ENCODE peak calls at places on chromosomes 7 and 10, in ten cellular contexts. C is astrocyte of the spinal cord, P is Panc1, T is BJ, H is HL-60, Y is foreskin fibroblast, F is sigmoid colon, L is PC-9, Q is gastrocnemius medialis, D is PC-3. X is an unnamed sample.

GRCh38 chr10:6755891-6756460 is 175.9 kb upstream of the PRKCQ start:
- DNase-seq in C (peak), P (no peak), T (peak), H (no peak), Y (peak), F (no peak), L (no peak), Q (no peak), D (no peak), X (no peak)

GRCh38 chr7:112994666-112995065 is 92.0 kb downstream of the GPR85 start:
- DNase-seq in C (peak), P (no peak), T (no peak), H (no peak), Y (peak), F (no peak), L (no peak), Q (no peak), D (no peak), X (no peak)

GRCh38 chr10:84743483-84743882 is 415.1 kb downstream of the CCSER2 start:
- DNase-seq in C (no peak), P (no peak), T (no peak), H (no peak), Y (no peak), F (no peak), L (no peak), Q (no peak), D (peak), X (no peak)

GRCh38 chr7:139114585-139114984 is 5.1 kb upstream of the ZC3HAV1 start:
- DNase-seq in C (no peak), P (no peak), T (no peak), H (no peak), Y (no peak), F (no peak), L (no peak), Q (no peak), D (no peak), X (no peak)

GRCh38 chr10:91614254-91614624 is 18.6 kb downstream of the PPP1R3C start:
- DNase-seq in C (peak), P (no peak), T (peak), H (no peak), Y (peak), F (no peak), L (peak), Q (no peak), D (peak), X (no peak)

GRCh38 chr7:77757589-77757988 is 40.6 kb downstream of the TMEM60 start:
- DNase-seq in C (no peak), P (no peak), T (no peak), H (peak), Y (no peak), F (no peak), L (no peak), Q (no peak), D (no peak), X (no peak)

GRCh38 chr10:100303724-100304319 is 17.3 kb upstream of the BLOC1S2 start:
- DNase-seq in C (peak), P (peak), T (no peak), H (no peak), Y (peak), F (no peak), L (peak), Q (no peak), D (peak), X (no peak)

GRCh38 chr10:132446661-132447445 is 49.9 kb downstream of the PWWP2B start:
- DNase-seq in C (no peak), P (no peak), T (no peak), H (peak), Y (no peak), F (no peak), L (peak), Q (no peak), D (peak), X (no peak)

GRCh38 chr7:36034020-36034419 is 119.0 kb upstream of the EEPD1 start:
- DNase-seq in C (peak), P (no peak), T (no peak), H (no peak), Y (no peak), F (no peak), L (peak), Q (no peak), D (peak), X (no peak)

GRCh38 chr10:102268333-102268999 is 23.1 kb downstream of the GBF1 start:
- DNase-seq in C (peak), P (no peak), T (no peak), H (no peak), Y (peak), F (no peak), L (no peak), Q (no peak), D (no peak), X (no peak)

GRCh38 chr7:107078517-107078966 is 34.0 kb downstream of the PRKAR2B start:
- DNase-seq in C (peak), P (no peak), T (no peak), H (no peak), Y (peak), F (no peak), L (peak), Q (no peak), D (peak), X (no peak)

GRCh38 chr10:110434477-110435096 is 63.1 kb upstream of the DUSP5 start:
- DNase-seq in C (no peak), P (no peak), T (no peak), H (peak), Y (no peak), F (peak), L (no peak), Q (no peak), D (no peak), X (no peak)

GRCh38 chr7:28964056-28964455 is 5.9 kb upstream of the TRIL start:
- DNase-seq in C (no peak), P (no peak), T (no peak), H (no peak), Y (no peak), F (no peak), L (no peak), Q (no peak), D (peak), X (no peak)

GRCh38 chr7:25857376-25858067 is 294.5 kb upstream of the NFE2L3 start:
- DNase-seq in C (no peak), P (no peak), T (no peak), H (peak), Y (peak), F (peak), L (no peak), Q (peak), D (peak), X (peak)

GRCh38 chr10:29555091-29555745 is 79.6 kb downstream of the SVIL start:
- DNase-seq in C (no peak), P (no peak), T (no peak), H (no peak), Y (no peak), F (no peak), L (no peak), Q (no peak), D (peak), X (no peak)

GRCh38 chr10:85407093-85407492 is 959.5 kb downstream of the GRID1 start:
- DNase-seq in C (no peak), P (no peak), T (no peak), H (no peak), Y (no peak), F (no peak), L (no peak), Q (no peak), D (no peak), X (no peak)

GRCh38 chr7:1290262-1291039 is 57.8 kb downstream of the UNCX start:
- DNase-seq in C (no peak), P (no peak), T (no peak), H (no peak), Y (peak), F (no peak), L (no peak), Q (no peak), D (peak), X (no peak)

GRCh38 chr10:14008648-14009072 is 322.1 kb downstream of the FRMD4A start:
- DNase-seq in C (no peak), P (no peak), T (no peak), H (no peak), Y (no peak), F (no peak), L (no peak), Q (no peak), D (peak), X (no peak)

GRCh38 chr7:129989466-129989865 is 36.7 kb upstream of the UBE2H start:
- DNase-seq in C (no peak), P (no peak), T (no peak), H (no peak), Y (no peak), F (no peak), L (peak), Q (no peak), D (no peak), X (no peak)

GRCh38 chr7:26857534-26858228 is 6.7 kb downstream of the SKAP2 start:
- DNase-seq in C (peak), P (no peak), T (no peak), H (no peak), Y (peak), F (peak), L (no peak), Q (no peak), D (no peak), X (no peak)

GRCh38 chr10:104648421-104648820 is 7.3 kb downstream of the SORCS3 start:
- DNase-seq in C (no peak), P (no peak), T (no peak), H (no peak), Y (no peak), F (no peak), L (no peak), Q (no peak), D (no peak), X (no peak)

GRCh38 chr10:104650072-104650471 is 9.0 kb downstream of the SORCS3 start:
- DNase-seq in C (peak), P (no peak), T (no peak), H (peak), Y (no peak), F (no peak), L (no peak), Q (no peak), D (no peak), X (no peak)
- TF ChIP-seq CTCF in C (peak), P (peak), T (no peak), H (no peak), Y (no peak), F (no peak), L (no peak), Q (no peak), D (peak), X (peak)

GRCh38 chr7:136698977-136699376 is 169.5 kb upstream of the CHRM2 start:
- DNase-seq in C (no peak), P (no peak), T (no peak), H (no peak), Y (no peak), F (no peak), L (no peak), Q (no peak), D (no peak), X (no peak)
- TF ChIP-seq CTCF in C (no peak), P (no peak), T (no peak), H (no peak), Y (no peak), F (no peak), L (no peak), Q (no peak), D (no peak), X (no peak)

GRCh38 chr7:97871659-97872024 is 566 bp downstream of the ASNS start:
- DNase-seq in C (no peak), P (no peak), T (no peak), H (no peak), Y (no peak), F (no peak), L (no peak), Q (no peak), D (peak), X (no peak)

GRCh38 chr7:97868788-97869187 is 3.4 kb downstream of the ASNS start:
- DNase-seq in C (no peak), P (no peak), T (no peak), H (peak), Y (no peak), F (no peak), L (no peak), Q (no peak), D (no peak), X (no peak)

GRCh38 chr7:97868314-97868713 is 3.9 kb downstream of the ASNS start:
- DNase-seq in C (no peak), P (no peak), T (no peak), H (peak), Y (no peak), F (no peak), L (no peak), Q (no peak), D (no peak), X (no peak)

GRCh38 chr7:97873606-97874005 is 1.4 kb upstream of the ASNS start:
- DNase-seq in C (no peak), P (no peak), T (no peak), H (no peak), Y (no peak), F (no peak), L (no peak), Q (no peak), D (no peak), X (no peak)

DNA sequence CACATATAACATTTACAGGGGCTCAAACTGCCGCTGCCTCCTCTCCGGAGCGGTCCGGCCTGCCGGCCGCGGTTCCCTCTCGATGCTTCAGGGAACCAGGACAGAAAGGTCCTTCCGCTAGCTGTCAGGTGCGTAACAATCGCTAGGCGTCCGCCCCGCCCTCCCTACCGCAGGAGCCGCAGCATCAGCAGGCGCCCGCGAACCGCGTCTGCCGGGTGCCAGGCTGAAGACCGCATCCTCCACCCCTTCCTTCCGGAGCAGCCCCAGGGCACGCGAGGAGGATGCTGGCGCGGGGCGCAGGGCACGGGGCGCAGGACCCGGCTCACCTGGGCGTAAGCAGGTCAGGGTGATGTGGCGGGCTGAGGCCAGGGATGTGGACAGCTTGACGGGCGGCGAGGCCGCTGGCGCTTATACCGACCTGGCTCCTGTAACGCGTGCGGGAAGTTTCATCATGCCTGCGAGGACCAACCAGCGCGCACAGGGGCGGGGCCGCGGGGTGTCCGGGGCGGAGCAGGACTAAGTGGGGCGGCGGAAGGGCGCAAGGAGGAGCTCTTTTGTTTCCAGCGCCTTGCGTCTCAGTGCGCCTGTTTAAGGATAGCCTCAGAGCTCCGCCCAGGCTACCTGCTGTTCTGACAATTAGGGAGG is at the start of gene ASNS:
- DNase-seq in C (peak), P (peak), T (peak), H (peak), Y (peak), F (peak), L (peak), Q (peak), D (peak), X (peak)
- TF ChIP-seq CTCF in C (no peak), P (no peak), T (no peak), H (no peak), Y (no peak), F (no peak), L (no peak), Q (no peak), D (no peak), X (no peak)

GRCh38 chr7:45938626-45939302 is 17.7 kb upstream of the IGFBP3 start:
- DNase-seq in C (no peak), P (no peak), T (no peak), H (no peak), Y (no peak), F (no peak), L (no peak), Q (no peak), D (no peak), X (no peak)
- TF ChIP-seq CTCF in C (peak), P (peak), T (no peak), H (no peak), Y (no peak), F (no peak), L (peak), Q (no peak), D (peak), X (peak)

GRCh38 chr10:69884686-69885085 is 83.0 kb downstream of the COL13A1 start:
- DNase-seq in C (no peak), P (no peak), T (no peak), H (no peak), Y (no peak), F (no peak), L (no peak), Q (no peak), D (no peak), X (no peak)

GRCh38 chr10:69888882-69889584 is 87.3 kb downstream of the COL13A1 start:
- DNase-seq in C (no peak), P (no peak), T (no peak), H (no peak), Y (no peak), F (no peak), L (no peak), Q (no peak), D (no peak), X (no peak)

GRCh38 chr10:69883680-69884375 is 82.1 kb downstream of the COL13A1 start:
- DNase-seq in C (no peak), P (no peak), T (no peak), H (no peak), Y (no peak), F (no peak), L (no peak), Q (no peak), D (no peak), X (no peak)

GRCh38 chr10:69883256-69883655 is 81.5 kb downstream of the COL13A1 start:
- DNase-seq in C (no peak), P (no peak), T (no peak), H (no peak), Y (no peak), F (no peak), L (peak), Q (peak), D (peak), X (no peak)

GRCh38 chr10:69885379-69886156 is 83.9 kb downstream of the COL13A1 start:
- DNase-seq in C (no peak), P (no peak), T (no peak), H (no peak), Y (no peak), F (no peak), L (no peak), Q (no peak), D (peak), X (no peak)
- TF ChIP-seq CTCF in C (peak), P (no peak), T (peak), H (no peak), Y (peak), F (no peak), L (no peak), Q (no peak), D (peak), X (peak)

GRCh38 chr10:86732771-86733170 is 23.6 kb upstream of the BMPR1A start:
- DNase-seq in C (no peak), P (no peak), T (no peak), H (no peak), Y (no peak), F (peak), L (no peak), Q (no peak), D (no peak), X (no peak)

GRCh38 chr10:86730227-86730626 is 26.2 kb upstream of the BMPR1A start:
- DNase-seq in C (peak), P (no peak), T (no peak), H (no peak), Y (no peak), F (peak), L (no peak), Q (no peak), D (no peak), X (no peak)

GRCh38 chr10:86729677-86730076 is 26.7 kb upstream of the BMPR1A start:
- DNase-seq in C (no peak), P (no peak), T (no peak), H (no peak), Y (no peak), F (no peak), L (no peak), Q (no peak), D (no peak), X (no peak)

GRCh38 chr10:86734209-86734988 is 22.0 kb upstream of the BMPR1A start:
- DNase-seq in C (no peak), P (no peak), T (no peak), H (no peak), Y (no peak), F (peak), L (no peak), Q (no peak), D (no peak), X (no peak)

GRCh38 chr10:86733260-86733671 is 23.2 kb upstream of the BMPR1A start:
- DNase-seq in C (peak), P (no peak), T (no peak), H (no peak), Y (no peak), F (peak), L (no peak), Q (peak), D (no peak), X (no peak)
- TF ChIP-seq CTCF in C (no peak), P (no peak), T (no peak), H (no peak), Y (no peak), F (no peak), L (no peak), Q (no peak), D (no peak), X (no peak)

GRCh38 chr7:142770720-142771352 is at the start of gene PRSS2:
- DNase-seq in C (no peak), P (no peak), T (no peak), H (no peak), Y (no peak), F (no peak), L (peak), Q (no peak), D (no peak), X (no peak)

GRCh38 chr7:142772051-142772450 is 1.3 kb downstream of the PRSS2 start:
- DNase-seq in C (no peak), P (no peak), T (no peak), H (no peak), Y (no peak), F (no peak), L (no peak), Q (no peak), D (no peak), X (no peak)

GRCh38 chr7:142773230-142773629 is 2.5 kb downstream of the PRSS2 start:
- DNase-seq in C (no peak), P (no peak), T (no peak), H (no peak), Y (no peak), F (no peak), L (no peak), Q (no peak), D (no peak), X (no peak)

GRCh38 chr7:142773937-142774744 is 3.4 kb downstream of the PRSS2 start:
- DNase-seq in C (no peak), P (no peak), T (no peak), H (no peak), Y (no peak), F (no peak), L (no peak), Q (no peak), D (no peak), X (no peak)

GRCh38 chr7:142771353-142771723 is 568 bp downstream of the PRSS2 start:
- DNase-seq in C (no peak), P (no peak), T (no peak), H (no peak), Y (no peak), F (no peak), L (peak), Q (no peak), D (peak), X (no peak)
- TF ChIP-seq CTCF in C (no peak), P (no peak), T (no peak), H (no peak), Y (no peak), F (no peak), L (no peak), Q (no peak), D (no peak), X (no peak)

GRCh38 chr10:67284589-67284988 is 358.8 kb downstream of the LRRTM3 start:
- DNase-seq in C (no peak), P (no peak), T (no peak), H (no peak), Y (no peak), F (no peak), L (no peak), Q (no peak), D (no peak), X (no peak)
- TF ChIP-seq CTCF in C (no peak), P (peak), T (no peak), H (no peak), Y (no peak), F (no peak), L (no peak), Q (no peak), D (peak), X (peak)

GRCh38 chr7:153835104-153835503 is 217.1 kb upstream of the DPP6 start:
- DNase-seq in C (no peak), P (no peak), T (no peak), H (no peak), Y (no peak), F (no peak), L (no peak), Q (no peak), D (peak), X (no peak)
- TF ChIP-seq CTCF in C (no peak), P (peak), T (no peak), H (no peak), Y (no peak), F (no peak), L (peak), Q (no peak), D (peak), X (no peak)

X was measured in neural crest cell.